ENCODE peak calls at places on chromosomes 5 and 9, in ten cellular contexts. One of them, this sample, is unnamed.

GRCh38 chr5:135153661-135154060 is 119.6 kb upstream of the PITX1 start:
- ATAC-seq in heart left ventricle: no peak
- ATAC-seq in A549: no peak
- ATAC-seq in HCT116: no peak
- ATAC-seq in IMR-90: no peak
- ATAC-seq in right lobe of liver: no peak
- ATAC-seq in upper lobe of left lung: no peak
- ATAC-seq in K562: peak
- ATAC-seq in HepG2: no peak
- ATAC-seq in GM12878: no peak
- ATAC-seq in this sample: no peak

GRCh38 chr9:85432599-85432998 is 309.2 kb downstream of the AGTPBP1 start:
- ATAC-seq in heart left ventricle: no peak
- ATAC-seq in A549: no peak
- ATAC-seq in HCT116: no peak
- ATAC-seq in IMR-90: no peak
- ATAC-seq in right lobe of liver: no peak
- ATAC-seq in upper lobe of left lung: no peak
- ATAC-seq in K562: no peak
- ATAC-seq in HepG2: no peak
- ATAC-seq in GM12878: no peak
- ATAC-seq in this sample: no peak

GRCh38 chr9:3336951-3337350 is 188.8 kb downstream of the RFX3 start:
- ATAC-seq in heart left ventricle: no peak
- ATAC-seq in A549: no peak
- ATAC-seq in HCT116: no peak
- ATAC-seq in IMR-90: no peak
- ATAC-seq in right lobe of liver: no peak
- ATAC-seq in upper lobe of left lung: no peak
- ATAC-seq in K562: no peak
- ATAC-seq in HepG2: no peak
- ATAC-seq in GM12878: no peak
- ATAC-seq in this sample: no peak

GRCh38 chr5:154757647-154758406 is 2.6 kb downstream of the LARP1 start:
- ATAC-seq in heart left ventricle: no peak
- ATAC-seq in A549: no peak
- ATAC-seq in HCT116: no peak
- ATAC-seq in IMR-90: no peak
- ATAC-seq in right lobe of liver: no peak
- ATAC-seq in upper lobe of left lung: no peak
- ATAC-seq in K562: no peak
- ATAC-seq in HepG2: no peak
- ATAC-seq in GM12878: no peak
- ATAC-seq in this sample: no peak

GRCh38 chr9:119533509-119533908 is 164.3 kb upstream of the BRINP1 start:
- ATAC-seq in heart left ventricle: no peak
- ATAC-seq in A549: no peak
- ATAC-seq in HCT116: no peak
- ATAC-seq in IMR-90: no peak
- ATAC-seq in right lobe of liver: no peak
- ATAC-seq in upper lobe of left lung: no peak
- ATAC-seq in K562: no peak
- ATAC-seq in HepG2: no peak
- ATAC-seq in GM12878: no peak
- ATAC-seq in this sample: no peak

GRCh38 chr5:73095564-73096238 is 24.7 kb upstream of the TMEM171 start:
- ATAC-seq in heart left ventricle: no peak
- ATAC-seq in A549: no peak
- ATAC-seq in HCT116: no peak
- ATAC-seq in IMR-90: no peak
- ATAC-seq in right lobe of liver: no peak
- ATAC-seq in upper lobe of left lung: no peak
- ATAC-seq in K562: peak
- ATAC-seq in HepG2: no peak
- ATAC-seq in GM12878: no peak
- ATAC-seq in this sample: no peak

GRCh38 chr5:109318455-109319108 is 91.2 kb downstream of the PJA2 start:
- ATAC-seq in heart left ventricle: no peak
- ATAC-seq in A549: no peak
- ATAC-seq in HCT116: no peak
- ATAC-seq in IMR-90: no peak
- ATAC-seq in right lobe of liver: peak
- ATAC-seq in upper lobe of left lung: no peak
- ATAC-seq in K562: no peak
- ATAC-seq in HepG2: peak
- ATAC-seq in GM12878: no peak
- ATAC-seq in this sample: no peak

GRCh38 chr5:39902626-39903025 is 477.8 kb upstream of the DAB2 start:
- ATAC-seq in heart left ventricle: no peak
- ATAC-seq in A549: no peak
- ATAC-seq in HCT116: no peak
- ATAC-seq in IMR-90: no peak
- ATAC-seq in right lobe of liver: no peak
- ATAC-seq in upper lobe of left lung: no peak
- ATAC-seq in K562: no peak
- ATAC-seq in HepG2: no peak
- ATAC-seq in GM12878: no peak
- ATAC-seq in this sample: no peak

GRCh38 chr9:85118990-85119755 is 449.6 kb downstream of the NTRK2 start:
- ATAC-seq in heart left ventricle: no peak
- ATAC-seq in A549: no peak
- ATAC-seq in HCT116: no peak
- ATAC-seq in IMR-90: no peak
- ATAC-seq in right lobe of liver: no peak
- ATAC-seq in upper lobe of left lung: no peak
- ATAC-seq in K562: no peak
- ATAC-seq in HepG2: no peak
- ATAC-seq in GM12878: no peak
- ATAC-seq in this sample: no peak

GRCh38 chr5:158461240-158461854 is 602.4 kb upstream of the CLINT1 start:
- ATAC-seq in heart left ventricle: peak
- ATAC-seq in A549: no peak
- ATAC-seq in HCT116: no peak
- ATAC-seq in IMR-90: no peak
- ATAC-seq in right lobe of liver: peak
- ATAC-seq in upper lobe of left lung: peak
- ATAC-seq in K562: no peak
- ATAC-seq in HepG2: peak
- ATAC-seq in GM12878: no peak
- ATAC-seq in this sample: peak

GRCh38 chr5:125232779-125233230 is 486.4 kb upstream of the ZNF608 start:
- ATAC-seq in heart left ventricle: peak
- ATAC-seq in A549: no peak
- ATAC-seq in HCT116: no peak
- ATAC-seq in IMR-90: no peak
- ATAC-seq in right lobe of liver: no peak
- ATAC-seq in upper lobe of left lung: peak
- ATAC-seq in K562: no peak
- ATAC-seq in HepG2: no peak
- ATAC-seq in GM12878: no peak
- ATAC-seq in this sample: peak

GRCh38 chr5:112417931-112418358 is 1.1 kb downstream of the EPB41L4A start:
- ATAC-seq in heart left ventricle: peak
- ATAC-seq in A549: no peak
- ATAC-seq in HCT116: no peak
- ATAC-seq in IMR-90: no peak
- ATAC-seq in right lobe of liver: peak
- ATAC-seq in upper lobe of left lung: no peak
- ATAC-seq in K562: no peak
- ATAC-seq in HepG2: no peak
- ATAC-seq in GM12878: peak
- ATAC-seq in this sample: no peak

GRCh38 chr5:119393746-119394145 is 37.9 kb downstream of the TNFAIP8 start:
- ATAC-seq in heart left ventricle: no peak
- ATAC-seq in A549: no peak
- ATAC-seq in HCT116: no peak
- ATAC-seq in IMR-90: peak
- ATAC-seq in right lobe of liver: no peak
- ATAC-seq in upper lobe of left lung: no peak
- ATAC-seq in K562: no peak
- ATAC-seq in HepG2: no peak
- ATAC-seq in GM12878: no peak
- ATAC-seq in this sample: no peak

GRCh38 chr9:14674630-14675029 is 18.6 kb downstream of the ZDHHC21 start:
- ATAC-seq in heart left ventricle: no peak
- ATAC-seq in A549: no peak
- ATAC-seq in HCT116: no peak
- ATAC-seq in IMR-90: no peak
- ATAC-seq in right lobe of liver: no peak
- ATAC-seq in upper lobe of left lung: no peak
- ATAC-seq in K562: no peak
- ATAC-seq in HepG2: no peak
- ATAC-seq in GM12878: no peak
- ATAC-seq in this sample: no peak

GRCh38 chr5:172692981-172693380 is 51.9 kb downstream of the NEURL1B start:
- ATAC-seq in heart left ventricle: peak
- ATAC-seq in A549: no peak
- ATAC-seq in HCT116: no peak
- ATAC-seq in IMR-90: peak
- ATAC-seq in right lobe of liver: no peak
- ATAC-seq in upper lobe of left lung: no peak
- ATAC-seq in K562: no peak
- ATAC-seq in HepG2: no peak
- ATAC-seq in GM12878: no peak
- ATAC-seq in this sample: no peak
- H3K4me3 ChIP-seq in heart left ventricle: no peak
- H3K4me3 ChIP-seq in A549: no peak
- H3K4me3 ChIP-seq in HCT116: no peak
- H3K4me3 ChIP-seq in IMR-90: no peak
- H3K4me3 ChIP-seq in right lobe of liver: no peak
- H3K4me3 ChIP-seq in upper lobe of left lung: no peak
- H3K4me3 ChIP-seq in K562: no peak
- H3K4me3 ChIP-seq in HepG2: no peak
- H3K4me3 ChIP-seq in GM12878: no peak
- H3K4me3 ChIP-seq in this sample: no peak

GRCh38 chr5:115262066-115262404 is 642 bp downstream of the PGGT1B start:
- ATAC-seq in heart left ventricle: peak
- ATAC-seq in A549: peak
- ATAC-seq in HCT116: peak
- ATAC-seq in IMR-90: peak
- ATAC-seq in right lobe of liver: peak
- ATAC-seq in upper lobe of left lung: peak
- ATAC-seq in K562: peak
- ATAC-seq in HepG2: peak
- ATAC-seq in GM12878: peak
- ATAC-seq in this sample: no peak

GRCh38 chr5:115260248-115260647 is 2.4 kb downstream of the PGGT1B start:
- ATAC-seq in heart left ventricle: no peak
- ATAC-seq in A549: no peak
- ATAC-seq in HCT116: no peak
- ATAC-seq in IMR-90: no peak
- ATAC-seq in right lobe of liver: no peak
- ATAC-seq in upper lobe of left lung: no peak
- ATAC-seq in K562: no peak
- ATAC-seq in HepG2: no peak
- ATAC-seq in GM12878: no peak
- ATAC-seq in this sample: no peak

GRCh38 chr5:115265220-115265619 is 2.5 kb upstream of the PGGT1B start:
- ATAC-seq in heart left ventricle: no peak
- ATAC-seq in A549: no peak
- ATAC-seq in HCT116: no peak
- ATAC-seq in IMR-90: no peak
- ATAC-seq in right lobe of liver: no peak
- ATAC-seq in upper lobe of left lung: no peak
- ATAC-seq in K562: no peak
- ATAC-seq in HepG2: no peak
- ATAC-seq in GM12878: no peak
- ATAC-seq in this sample: no peak

GRCh38 chr5:115264786-115265185 is 2.1 kb upstream of the PGGT1B start:
- ATAC-seq in heart left ventricle: no peak
- ATAC-seq in A549: no peak
- ATAC-seq in HCT116: no peak
- ATAC-seq in IMR-90: no peak
- ATAC-seq in right lobe of liver: no peak
- ATAC-seq in upper lobe of left lung: no peak
- ATAC-seq in K562: no peak
- ATAC-seq in HepG2: no peak
- ATAC-seq in GM12878: no peak
- ATAC-seq in this sample: no peak

GRCh38 chr5:115262405-115263247 is at the start of gene PGGT1B:
- ATAC-seq in heart left ventricle: peak
- ATAC-seq in A549: peak
- ATAC-seq in HCT116: peak
- ATAC-seq in IMR-90: peak
- ATAC-seq in right lobe of liver: peak
- ATAC-seq in upper lobe of left lung: peak
- ATAC-seq in K562: peak
- ATAC-seq in HepG2: peak
- ATAC-seq in GM12878: peak
- ATAC-seq in this sample: peak
- TF ChIP-seq POLR2A in heart left ventricle: peak
- TF ChIP-seq POLR2A in A549: peak
- TF ChIP-seq POLR2A in HCT116: peak
- TF ChIP-seq POLR2A in IMR-90: peak
- TF ChIP-seq POLR2A in right lobe of liver: peak
- TF ChIP-seq POLR2A in upper lobe of left lung: peak
- TF ChIP-seq POLR2A in K562: peak
- TF ChIP-seq POLR2A in HepG2: peak
- TF ChIP-seq POLR2A in GM12878: peak
- TF ChIP-seq POLR2A in this sample: peak

DNA sequence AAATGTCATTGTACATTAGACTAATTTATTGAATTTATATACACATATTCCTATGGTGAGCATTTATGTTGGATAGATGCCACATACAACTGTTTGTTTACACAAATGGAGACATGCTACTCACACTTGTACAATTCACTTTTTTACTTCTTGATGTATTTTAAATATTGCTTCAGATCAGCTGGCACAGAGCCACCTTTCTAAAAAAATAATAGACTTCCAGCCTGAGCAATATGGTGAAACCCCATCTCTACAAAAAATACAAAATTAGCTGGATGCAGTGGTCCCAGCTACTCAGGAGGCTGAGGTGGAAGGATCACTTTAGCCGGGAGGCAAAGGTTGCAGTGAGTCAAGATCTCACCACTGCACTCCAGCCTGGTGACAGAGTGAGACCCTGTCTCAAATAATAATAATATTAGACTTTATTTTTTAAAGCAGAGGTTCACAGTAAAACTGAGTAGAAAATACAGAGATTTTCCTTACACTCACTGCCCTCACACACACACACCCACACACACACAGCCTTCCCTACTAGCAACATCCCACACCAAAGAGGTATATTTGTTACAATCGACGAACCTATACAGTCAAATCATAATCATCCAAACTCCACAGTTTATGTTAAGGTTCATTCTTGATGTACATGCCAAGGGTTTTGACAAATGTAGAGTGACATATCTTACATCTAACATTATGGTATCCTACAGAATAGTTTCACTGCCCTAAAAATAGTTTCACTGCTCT is 16.5 kb upstream of the ADRB2 start:
- ATAC-seq in heart left ventricle: no peak
- ATAC-seq in A549: no peak
- ATAC-seq in HCT116: no peak
- ATAC-seq in IMR-90: no peak
- ATAC-seq in right lobe of liver: no peak
- ATAC-seq in upper lobe of left lung: no peak
- ATAC-seq in K562: no peak
- ATAC-seq in HepG2: no peak
- ATAC-seq in GM12878: no peak
- ATAC-seq in this sample: no peak
- H3K4me3 ChIP-seq in heart left ventricle: peak
- H3K4me3 ChIP-seq in A549: peak
- H3K4me3 ChIP-seq in HCT116: no peak
- H3K4me3 ChIP-seq in IMR-90: no peak
- H3K4me3 ChIP-seq in right lobe of liver: no peak
- H3K4me3 ChIP-seq in upper lobe of left lung: no peak
- H3K4me3 ChIP-seq in K562: no peak
- H3K4me3 ChIP-seq in HepG2: peak
- H3K4me3 ChIP-seq in GM12878: peak
- H3K4me3 ChIP-seq in this sample: no peak

GRCh38 chr9:110650991-110651411 is 17.6 kb upstream of the MUSK start:
- ATAC-seq in heart left ventricle: peak
- ATAC-seq in A549: no peak
- ATAC-seq in HCT116: no peak
- ATAC-seq in IMR-90: peak
- ATAC-seq in right lobe of liver: no peak
- ATAC-seq in upper lobe of left lung: peak
- ATAC-seq in K562: no peak
- ATAC-seq in HepG2: no peak
- ATAC-seq in GM12878: no peak
- ATAC-seq in this sample: peak
- TF ChIP-seq POLR2A in heart left ventricle: no peak
- TF ChIP-seq POLR2A in A549: no peak
- TF ChIP-seq POLR2A in HCT116: no peak
- TF ChIP-seq POLR2A in IMR-90: no peak
- TF ChIP-seq POLR2A in right lobe of liver: no peak
- TF ChIP-seq POLR2A in upper lobe of left lung: no peak
- TF ChIP-seq POLR2A in K562: no peak
- TF ChIP-seq POLR2A in HepG2: no peak
- TF ChIP-seq POLR2A in GM12878: no peak
- TF ChIP-seq POLR2A in this sample: no peak

This sample was measured in gastroesophageal sphincter.